ENCODE peak calls at places on chromosomes 3 and 15, in seven cellular contexts. D is H1, P is IMR-90, F is H9, B is mesenchymal stem cell, R is mesendoderm, Z is trophoblast cell. H is an unnamed sample.

GRCh38 chr15:85615930-85616329 is 178.8 kb downstream of the KLHL25 start:
- DNase-seq in B (peak; percentile 71), D (no peak), P (peak; percentile 52), F (peak; percentile 43), R (peak; percentile 78), Z (peak; percentile 38), H (no peak)

GRCh38 chr3:72191211-72191960 is 406.4 kb upstream of the PROK2 start:
- DNase-seq in P (no peak), Z (no peak), D (no peak), F (no peak), B (no peak), R (no peak), H (no peak)

GRCh38 chr15:69686626-69687025 is 234.0 kb downstream of the RPLP1 start:
- DNase-seq in R (no peak), F (no peak), P (no peak), D (no peak), B (no peak), Z (peak; percentile 89), H (no peak)

GRCh38 chr15:36977620-36978610 is 122.4 kb downstream of the MEIS2 start:
- DNase-seq in B (peak; percentile 16), F (no peak), Z (peak; percentile 38), R (peak; percentile 70), D (no peak), P (no peak), H (no peak)

GRCh38 chr3:123679712-123680386 is 95.0 kb upstream of the HACD2 start:
- DNase-seq in Z (no peak), D (no peak), F (no peak), B (no peak), P (no peak), R (no peak), H (no peak)

GRCh38 chr3:195033531-195034091 is 237.3 kb downstream of the XXYLT1 start:
- DNase-seq in F (no peak), Z (peak; percentile 48), D (no peak), P (no peak), R (peak; percentile 69), B (peak; percentile 18), H (no peak)

GRCh38 chr15:43943511-43943910 is 116.7 kb downstream of the WDR76 start:
- DNase-seq in B (no peak), R (no peak), P (peak; percentile 77), F (no peak), Z (no peak), D (no peak), H (no peak)

GRCh38 chr3:48039487-48040190 is 23.4 kb upstream of the MAP4 start:
- DNase-seq in R (peak; percentile 95), Z (peak; percentile 93), D (no peak), B (peak; percentile 92), P (peak; percentile 84), F (no peak), H (peak; percentile 72)

GRCh38 chr3:157119369-157119951 is 40.5 kb downstream of the CCNL1 start:
- DNase-seq in P (no peak), Z (no peak), B (no peak), R (peak; percentile 21), F (no peak), D (no peak), H (no peak)

GRCh38 chr15:89898628-89899302 is 5.0 kb upstream of the AP3S2 start:
- DNase-seq in D (peak; percentile 43), P (peak; percentile 47), F (peak; percentile 83), R (peak; percentile 90), B (peak; percentile 55), Z (peak; percentile 41), H (no peak)

GRCh38 chr3:69770976-69771634 is 31.8 kb downstream of the MITF start:
- DNase-seq in D (no peak), P (peak; percentile 87), F (no peak), Z (peak; percentile 40), R (peak; percentile 38), B (peak; percentile 91), H (no peak)

GRCh38 chr3:37741644-37742043 is 120.0 kb upstream of the CTDSPL start:
- DNase-seq in D (no peak), Z (no peak), B (no peak), P (no peak), R (no peak), F (no peak), H (no peak)

GRCh38 chr3:13113346-13114335 is 40.4 kb upstream of the IQSEC1 start:
- DNase-seq in Z (no peak), B (no peak), P (no peak), F (no peak), R (no peak), D (no peak), H (no peak)

GRCh38 chr15:70329179-70329578 is 231.5 kb upstream of the TLE3 start:
- DNase-seq in R (no peak), F (no peak), B (no peak), Z (no peak), D (no peak), P (no peak), H (no peak)

GRCh38 chr3:193972816-193973215 is 163.1 kb upstream of the HES1 start:
- DNase-seq in F (no peak), P (no peak), R (no peak), Z (no peak), B (no peak), D (no peak), H (no peak)

GRCh38 chr15:60448668-60449360 is 30.1 kb downstream of the ICE2 start:
- DNase-seq in R (no peak), P (no peak), D (no peak), Z (no peak), F (no peak), B (no peak), H (no peak)

GRCh38 chr3:127738192-127738840 is 65.6 kb downstream of the ABTB1 start:
- DNase-seq in R (peak; percentile 29), Z (peak; percentile 49), P (peak; percentile 36), F (no peak), D (no peak), B (peak; percentile 72), H (no peak)

GRCh38 chr3:160133757-160134156 is 91.5 kb upstream of the C3orf80 start:
- DNase-seq in F (peak; percentile 68), R (peak; percentile 79), B (no peak), Z (peak; percentile 47), D (peak; percentile 19), P (no peak), H (no peak)

GRCh38 chr15:65092911-65093792 is 16.6 kb downstream of the KBTBD13 start:
- DNase-seq in B (no peak), P (no peak), Z (no peak), F (peak; percentile 24), R (no peak), D (no peak), H (no peak)

GRCh38 chr3:66490984-66491383 is 9.8 kb downstream of the LRIG1 start:
- DNase-seq in R (no peak), D (no peak), Z (no peak), P (peak; percentile 66), F (no peak), B (peak; percentile 71), H (no peak)

GRCh38 chr3:131317667-131318066 is 63.9 kb upstream of the NUDT16 start:
- DNase-seq in P (no peak), R (no peak), Z (no peak), F (no peak), B (no peak), D (no peak), H (no peak)

DNA sequence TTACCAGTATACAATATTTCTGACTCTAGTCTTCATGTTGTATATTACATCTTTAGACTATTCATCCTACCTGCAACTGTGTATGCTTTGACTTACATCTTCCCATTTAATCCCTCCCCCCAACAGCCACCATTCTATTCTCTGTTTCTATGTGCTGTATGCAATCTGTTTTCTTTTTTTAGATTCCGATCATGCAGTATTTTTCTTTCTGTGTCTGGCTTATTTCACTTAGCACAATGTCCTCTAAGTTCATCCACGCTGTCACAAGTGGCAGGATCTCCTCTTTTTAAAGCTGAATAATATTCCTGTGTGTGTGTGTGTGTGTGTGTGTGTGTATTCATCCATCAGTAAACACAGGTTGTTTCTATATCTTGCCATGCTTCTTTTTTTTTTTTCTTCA is 66.4 kb upstream of the NUDT16 start:
- DNase-seq in P (no peak), D (no peak), F (no peak), B (no peak), Z (no peak), R (no peak), H (no peak)
- H2BK120ac ChIP-seq in P (no peak overlapping the region), D (no peak overlapping the region), F (no peak overlapping the region), B (no peak overlapping the region), Z (no peak overlapping the region), R (no peak overlapping the region), H (no peak overlapping the region)

DNA sequence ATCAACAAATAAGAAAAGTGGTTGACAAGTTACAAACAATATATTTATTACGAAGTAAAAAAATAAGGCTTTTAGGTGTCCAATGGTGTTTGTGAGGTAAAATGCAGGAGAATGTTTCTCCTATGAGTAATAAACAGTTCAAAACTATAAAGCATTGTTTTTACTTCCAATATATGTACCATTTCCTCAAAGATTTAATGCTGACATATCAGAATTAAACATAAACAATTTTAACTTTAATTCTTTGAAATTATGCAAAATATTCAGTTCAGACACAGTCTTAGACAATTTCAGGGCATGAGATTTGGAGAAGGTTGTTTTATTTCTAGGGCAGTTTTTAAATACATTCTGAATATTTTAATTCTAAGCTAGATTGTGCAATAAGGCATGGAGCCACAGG is 602.5 kb upstream of the DPPA4 start:
- DNase-seq in R (no peak), D (no peak), Z (no peak), F (no peak), P (no peak), B (no peak), H (no peak)
- H2BK5ac ChIP-seq in R (no peak overlapping the region), D (no peak overlapping the region), Z (no peak overlapping the region), F (no peak overlapping the region), P (no peak overlapping the region), B (no peak overlapping the region), H (no peak overlapping the region)

GRCh38 chr3:100400782-100401673 is at the start of the genes LNP1 and TOMM70:
- DNase-seq in B (peak; percentile 98), R (peak; percentile 98), Z (peak; percentile 97), P (peak; percentile 96), F (peak; percentile 97), D (peak; percentile 90), H (peak; percentile 94)

GRCh38 chr3:100402150-100402706 is 889 bp downstream of the LNP1 start:
- DNase-seq in Z (peak; percentile 76), D (no peak), P (peak; percentile 56), F (no peak), B (peak; percentile 86), R (peak; percentile 77), H (no peak)

GRCh38 chr3:100401674-100402036 is 316 bp downstream of the LNP1 start:
- DNase-seq in P (peak; percentile 56), Z (peak; percentile 65), F (no peak), D (no peak), R (peak; percentile 75), B (no peak), H (no peak)

GRCh38 chr3:100399341-100400071 is 1.4 kb downstream of the TOMM70 start:
- DNase-seq in F (no peak), P (no peak), B (no peak), R (no peak), D (no peak), Z (no peak), H (no peak)

GRCh38 chr3:100400424-100400781 is 486 bp downstream of the TOMM70 start:
- DNase-seq in B (peak; percentile 52), Z (peak; percentile 29), F (no peak), R (peak; percentile 22), P (peak; percentile 17), D (no peak), H (peak; percentile 20)
- H2BK120ac ChIP-seq in B (peak overlapping the region; percentile 24), Z (peak overlapping the region; percentile 61), F (no peak overlapping the region), R (no peak overlapping the region), P (no peak overlapping the region), D (no peak overlapping the region), H (peak overlapping the region; percentile 30)

DNA sequence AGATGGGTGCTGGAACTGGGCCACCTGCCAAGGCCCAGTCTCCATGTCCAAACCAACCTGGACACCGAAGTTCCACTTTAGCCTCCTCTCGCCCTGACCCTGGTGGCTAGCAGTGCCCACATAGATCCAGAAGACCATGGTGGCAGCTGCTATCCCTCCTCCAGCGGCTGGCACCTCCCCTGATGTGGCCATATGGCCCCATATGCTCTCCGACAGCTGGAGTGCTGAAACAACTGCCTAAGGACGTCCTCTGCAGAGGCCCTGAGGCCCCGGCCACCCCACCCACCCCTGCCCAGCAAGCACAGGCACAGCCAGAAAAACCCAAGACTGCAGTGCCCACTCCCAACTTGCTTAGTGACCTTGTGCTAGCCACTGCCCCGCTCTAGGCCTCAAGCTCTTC is 182.3 kb upstream of the LINGO1 start:
- DNase-seq in D (no peak), Z (no peak), B (no peak), F (no peak), P (no peak), R (no peak), H (no peak)
- H2BK5ac ChIP-seq in D (no peak overlapping the region), Z (no peak overlapping the region), B (no peak overlapping the region), F (no peak overlapping the region), P (no peak overlapping the region), R (no peak overlapping the region), H (peak overlapping the region; percentile 79)